ENCODE peak calls at places on chromosomes 7 and 10, in ten cellular contexts. U, Q, M, Z, V, A, T, B, R and S are unnamed samples.

GRCh38 chr10:132784582-132785432 is 1.1 kb downstream of the NKX6-2 start:
- DNase-seq in U (no peak), Q (no peak), M (no peak), Z (no peak), V (no peak), A (no peak), T (no peak), B (no peak), R (no peak), S (no peak)

GRCh38 chr7:539731-540411 is 20.2 kb upstream of the PDGFA start:
- DNase-seq in U (peak), Q (no peak), M (peak), Z (no peak), V (no peak), A (no peak), T (no peak), B (peak), R (no peak), S (peak)

GRCh38 chr7:10121641-10122040 is 852.0 kb upstream of the PHF14 start:
- DNase-seq in U (no peak), Q (no peak), M (no peak), Z (no peak), V (no peak), A (peak), T (no peak), B (no peak), R (no peak), S (peak)

GRCh38 chr10:62029401-62029800 is 127.9 kb downstream of the ARID5B start:
- DNase-seq in U (no peak), Q (no peak), M (no peak), Z (no peak), V (no peak), A (peak), T (no peak), B (no peak), R (no peak), S (no peak)

GRCh38 chr7:142859411-142859810 is 4.5 kb downstream of the EPHB6 start:
- DNase-seq in U (no peak), Q (no peak), M (no peak), Z (no peak), V (no peak), A (no peak), T (no peak), B (no peak), R (no peak), S (no peak)

GRCh38 chr10:18351426-18351825 is 211.2 kb downstream of the CACNB2 start:
- DNase-seq in U (no peak), Q (no peak), M (no peak), Z (no peak), V (no peak), A (no peak), T (no peak), B (no peak), R (no peak), S (no peak)

GRCh38 chr7:128454808-128455555 is 696 bp upstream of the HILPDA start:
- DNase-seq in U (peak), Q (no peak), M (no peak), Z (no peak), V (no peak), A (peak), T (no peak), B (no peak), R (no peak), S (peak)

GRCh38 chr7:1981878-1982230 is 250.9 kb downstream of the MAD1L1 start:
- DNase-seq in U (no peak), Q (no peak), M (no peak), Z (no peak), V (no peak), A (no peak), T (no peak), B (no peak), R (no peak), S (no peak)

GRCh38 chr7:5070206-5070605 is 24.5 kb downstream of the RBAK start:
- DNase-seq in U (no peak), Q (no peak), M (no peak), Z (no peak), V (no peak), A (no peak), T (no peak), B (no peak), R (no peak), S (no peak)

GRCh38 chr10:92598321-92598720 is 5.4 kb downstream of the KIF11 start:
- DNase-seq in U (no peak), Q (no peak), M (no peak), Z (no peak), V (no peak), A (no peak), T (no peak), B (no peak), R (no peak), S (no peak)

GRCh38 chr7:25519962-25520562 is 291.8 kb upstream of the NPVF start:
- DNase-seq in U (no peak), Q (no peak), M (no peak), Z (no peak), V (no peak), A (peak), T (no peak), B (no peak), R (no peak), S (no peak)

GRCh38 chr7:133489906-133490305 is 237.0 kb downstream of the EXOC4 start:
- DNase-seq in U (no peak), Q (no peak), M (no peak), Z (no peak), V (no peak), A (no peak), T (no peak), B (no peak), R (no peak), S (no peak)

GRCh38 chr10:79266092-79266491 is 81.2 kb upstream of the PPIF start:
- DNase-seq in U (no peak), Q (no peak), M (no peak), Z (no peak), V (no peak), A (peak), T (no peak), B (no peak), R (no peak), S (no peak)

GRCh38 chr7:137992042-137992737 is 9.7 kb downstream of the CREB3L2 start:
- DNase-seq in U (no peak), Q (no peak), M (no peak), Z (no peak), V (no peak), A (peak), T (no peak), B (no peak), R (no peak), S (no peak)

GRCh38 chr7:158431941-158432347 is 155.7 kb downstream of the PTPRN2 start:
- DNase-seq in U (peak), Q (no peak), M (no peak), Z (no peak), V (no peak), A (no peak), T (no peak), B (no peak), R (no peak), S (no peak)

GRCh38 chr7:156792611-156793010 is 100.4 kb downstream of the LMBR1 start:
- DNase-seq in U (no peak), Q (no peak), M (no peak), Z (no peak), V (no peak), A (no peak), T (no peak), B (no peak), R (no peak), S (no peak)

GRCh38 chr10:77664018-77664417 is 26.4 kb upstream of the KCNMA1 start:
- DNase-seq in U (no peak), Q (no peak), M (no peak), Z (no peak), V (no peak), A (no peak), T (no peak), B (no peak), R (no peak), S (no peak)

GRCh38 chr10:82463165-82463564 is 588.2 kb downstream of the NRG3 start:
- DNase-seq in U (no peak), Q (peak), M (no peak), Z (no peak), V (no peak), A (no peak), T (no peak), B (no peak), R (no peak), S (no peak)

GRCh38 chr10:78973901-78974408 is 94.8 kb upstream of the ZMIZ1 start:
- DNase-seq in U (peak), Q (peak), M (no peak), Z (peak), V (peak), A (peak), T (peak), B (peak), R (no peak), S (peak)

GRCh38 chr10:46094931-46095755 is 49.1 kb upstream of the MSMB start:
- DNase-seq in U (no peak), Q (no peak), M (no peak), Z (no peak), V (no peak), A (no peak), T (no peak), B (no peak), R (no peak), S (no peak)

GRCh38 chr7:92448185-92448747 is 984 bp downstream of the GATAD1 start:
- DNase-seq in U (peak), Q (peak), M (no peak), Z (no peak), V (peak), A (peak), T (peak), B (peak), R (no peak), S (peak)

GRCh38 chr10:77689339-77689738 is 51.7 kb upstream of the KCNMA1 start:
- DNase-seq in U (no peak), Q (no peak), M (no peak), Z (no peak), V (no peak), A (no peak), T (no peak), B (no peak), R (no peak), S (peak)

GRCh38 chr10:78255796-78256638 is 222.4 kb downstream of the RPS24 start:
- DNase-seq in U (peak), Q (no peak), M (peak), Z (no peak), V (no peak), A (peak), T (no peak), B (peak), R (no peak), S (no peak)

GRCh38 chr7:91731962-91732361 is 148.5 kb downstream of the MTERF1 start:
- DNase-seq in U (no peak), Q (no peak), M (no peak), Z (no peak), V (no peak), A (no peak), T (no peak), B (no peak), R (no peak), S (no peak)

GRCh38 chr10:52801951-52802350 is 29.4 kb upstream of the MBL2 start:
- DNase-seq in U (peak), Q (no peak), M (no peak), Z (no peak), V (no peak), A (no peak), T (no peak), B (no peak), R (no peak), S (no peak)

GRCh38 chr10:17067549-17068264 is 61.9 kb downstream of the CUBN start:
- DNase-seq in U (no peak), Q (no peak), M (no peak), Z (no peak), V (no peak), A (peak), T (peak), B (no peak), R (no peak), S (no peak)

GRCh38 chr10:91340613-91341362 is 69.4 kb upstream of the HECTD2 start:
- DNase-seq in U (no peak), Q (no peak), M (peak), Z (no peak), V (no peak), A (peak), T (no peak), B (no peak), R (no peak), S (no peak)

GRCh38 chr10:47029181-47029971 is 118.1 kb downstream of the PTPN20 start:
- DNase-seq in U (no peak), Q (no peak), M (no peak), Z (no peak), V (no peak), A (no peak), T (no peak), B (no peak), R (no peak), S (no peak)

GRCh38 chr10:125174360-125174759 is 14.0 kb upstream of the CTBP2 start:
- DNase-seq in U (no peak), Q (no peak), M (no peak), Z (no peak), V (no peak), A (no peak), T (no peak), B (no peak), R (no peak), S (no peak)

GRCh38 chr7:7449055-7449454 is 86.6 kb downstream of the COL28A1 start:
- DNase-seq in U (no peak), Q (no peak), M (no peak), Z (no peak), V (no peak), A (no peak), T (no peak), B (no peak), R (no peak), S (no peak)

GRCh38 chr10:29113251-29113945 is 175.5 kb upstream of the LYZL1 start:
- DNase-seq in U (no peak), Q (no peak), M (no peak), Z (no peak), V (no peak), A (no peak), T (no peak), B (no peak), R (no peak), S (peak)

GRCh38 chr7:82375713-82376112 is 67.9 kb downstream of the CACNA2D1 start:
- DNase-seq in U (no peak), Q (peak), M (no peak), Z (no peak), V (no peak), A (no peak), T (no peak), B (no peak), R (no peak), S (no peak)

GRCh38 chr10:117221156-117221711 is 19.7 kb upstream of the SLC18A2 start:
- DNase-seq in U (peak), Q (no peak), M (no peak), Z (no peak), V (no peak), A (no peak), T (no peak), B (peak), R (no peak), S (peak)

GRCh38 chr10:127524229-127524628 is 24.9 kb upstream of the NPS start:
- DNase-seq in U (peak), Q (no peak), M (no peak), Z (no peak), V (no peak), A (no peak), T (no peak), B (peak), R (no peak), S (no peak)

GRCh38 chr7:137728426-137728825 is 118.3 kb downstream of the DGKI start:
- DNase-seq in U (no peak), Q (no peak), M (no peak), Z (no peak), V (no peak), A (no peak), T (no peak), B (no peak), R (no peak), S (no peak)

GRCh38 chr7:28077616-28078015 is 103.0 kb downstream of the JAZF1 start:
- DNase-seq in U (no peak), Q (no peak), M (no peak), Z (no peak), V (no peak), A (peak), T (no peak), B (no peak), R (no peak), S (no peak)

GRCh38 chr7:26265061-26265460 is 26.6 kb upstream of the SNX10 start:
- DNase-seq in U (no peak), Q (no peak), M (no peak), Z (no peak), V (no peak), A (no peak), T (no peak), B (no peak), R (no peak), S (no peak)

GRCh38 chr10:71408436-71409225 is 11.9 kb downstream of the CDH23 start:
- DNase-seq in U (no peak), Q (no peak), M (no peak), Z (no peak), V (no peak), A (no peak), T (no peak), B (no peak), R (peak), S (no peak)